ENCODE peak calls at places on chromosomes 3 and 15, in seven cellular contexts. One of them, this sample, is unnamed.

GRCh38 chr15:78060232-78060631 is 17.3 kb downstream of the TBC1D2B start:
- DNase-seq in HL-60: no peak
- DNase-seq in left ventricle myocardium inferior: no peak
- DNase-seq in GM13976: no peak
- DNase-seq in HFFc6: no peak
- DNase-seq in fibroblast of the aortic adventitia: no peak
- DNase-seq in CD8-positive, alpha-beta T cell: no peak
- DNase-seq in this sample: no peak

GRCh38 chr15:70237626-70238025 is 139.9 kb upstream of the TLE3 start:
- DNase-seq in HL-60: no peak
- DNase-seq in left ventricle myocardium inferior: no peak
- DNase-seq in GM13976: no peak
- DNase-seq in HFFc6: peak
- DNase-seq in fibroblast of the aortic adventitia: no peak
- DNase-seq in CD8-positive, alpha-beta T cell: no peak
- DNase-seq in this sample: no peak

GRCh38 chr3:16063603-16064002 is 110.9 kb upstream of the GALNT15 start:
- DNase-seq in HL-60: no peak
- DNase-seq in left ventricle myocardium inferior: no peak
- DNase-seq in GM13976: no peak
- DNase-seq in HFFc6: no peak
- DNase-seq in fibroblast of the aortic adventitia: no peak
- DNase-seq in CD8-positive, alpha-beta T cell: no peak
- DNase-seq in this sample: peak

GRCh38 chr3:123525433-123525832 is 59.4 kb downstream of the HACD2 start:
- DNase-seq in HL-60: no peak
- DNase-seq in left ventricle myocardium inferior: no peak
- DNase-seq in GM13976: no peak
- DNase-seq in HFFc6: no peak
- DNase-seq in fibroblast of the aortic adventitia: no peak
- DNase-seq in CD8-positive, alpha-beta T cell: no peak
- DNase-seq in this sample: no peak

GRCh38 chr3:179148446-179149238 is 485 bp downstream of the PIK3CA start:
- DNase-seq in HL-60: no peak
- DNase-seq in left ventricle myocardium inferior: peak
- DNase-seq in GM13976: peak
- DNase-seq in HFFc6: peak
- DNase-seq in fibroblast of the aortic adventitia: peak
- DNase-seq in CD8-positive, alpha-beta T cell: peak
- DNase-seq in this sample: peak

GRCh38 chr3:62968128-62968527 is 92.9 kb upstream of the CADPS start:
- DNase-seq in HL-60: no peak
- DNase-seq in left ventricle myocardium inferior: no peak
- DNase-seq in GM13976: no peak
- DNase-seq in HFFc6: no peak
- DNase-seq in fibroblast of the aortic adventitia: no peak
- DNase-seq in CD8-positive, alpha-beta T cell: no peak
- DNase-seq in this sample: no peak

GRCh38 chr3:172152869-172153268 is 113.5 kb downstream of the FNDC3B start:
- DNase-seq in HL-60: no peak
- DNase-seq in left ventricle myocardium inferior: no peak
- DNase-seq in GM13976: no peak
- DNase-seq in HFFc6: peak
- DNase-seq in fibroblast of the aortic adventitia: no peak
- DNase-seq in CD8-positive, alpha-beta T cell: no peak
- DNase-seq in this sample: peak

GRCh38 chr3:187669675-187670504 is at the start of gene SST:
- DNase-seq in HL-60: no peak
- DNase-seq in left ventricle myocardium inferior: no peak
- DNase-seq in GM13976: no peak
- DNase-seq in HFFc6: no peak
- DNase-seq in fibroblast of the aortic adventitia: peak
- DNase-seq in CD8-positive, alpha-beta T cell: no peak
- DNase-seq in this sample: peak

GRCh38 chr15:66835558-66835878 is 133.5 kb downstream of the SMAD6 start:
- DNase-seq in HL-60: peak
- DNase-seq in left ventricle myocardium inferior: no peak
- DNase-seq in GM13976: no peak
- DNase-seq in HFFc6: no peak
- DNase-seq in fibroblast of the aortic adventitia: peak
- DNase-seq in CD8-positive, alpha-beta T cell: no peak
- DNase-seq in this sample: peak

GRCh38 chr3:88003115-88003755 is 55.6 kb downstream of the CGGBP1 start:
- DNase-seq in HL-60: peak
- DNase-seq in left ventricle myocardium inferior: no peak
- DNase-seq in GM13976: peak
- DNase-seq in HFFc6: peak
- DNase-seq in fibroblast of the aortic adventitia: peak
- DNase-seq in CD8-positive, alpha-beta T cell: no peak
- DNase-seq in this sample: peak

GRCh38 chr15:56042982-56043980 is 49.9 kb upstream of the NEDD4 start:
- DNase-seq in HL-60: no peak
- DNase-seq in left ventricle myocardium inferior: no peak
- DNase-seq in GM13976: no peak
- DNase-seq in HFFc6: no peak
- DNase-seq in fibroblast of the aortic adventitia: peak
- DNase-seq in CD8-positive, alpha-beta T cell: no peak
- DNase-seq in this sample: peak

GRCh38 chr15:85609492-85609891 is 185.2 kb downstream of the KLHL25 start:
- DNase-seq in HL-60: no peak
- DNase-seq in left ventricle myocardium inferior: no peak
- DNase-seq in GM13976: no peak
- DNase-seq in HFFc6: no peak
- DNase-seq in fibroblast of the aortic adventitia: no peak
- DNase-seq in CD8-positive, alpha-beta T cell: no peak
- DNase-seq in this sample: no peak

GRCh38 chr3:140128217-140129137 is 193.5 kb downstream of the CLSTN2 start:
- DNase-seq in HL-60: no peak
- DNase-seq in left ventricle myocardium inferior: peak
- DNase-seq in GM13976: peak
- DNase-seq in HFFc6: peak
- DNase-seq in fibroblast of the aortic adventitia: peak
- DNase-seq in CD8-positive, alpha-beta T cell: no peak
- DNase-seq in this sample: peak

GRCh38 chr15:25375557-25375956 is 63.3 kb downstream of the UBE3A start:
- DNase-seq in HL-60: no peak
- DNase-seq in left ventricle myocardium inferior: no peak
- DNase-seq in GM13976: no peak
- DNase-seq in HFFc6: no peak
- DNase-seq in fibroblast of the aortic adventitia: no peak
- DNase-seq in CD8-positive, alpha-beta T cell: no peak
- DNase-seq in this sample: no peak

GRCh38 chr15:69794643-69795461 is 302.9 kb downstream of the TLE3 start:
- DNase-seq in HL-60: no peak
- DNase-seq in left ventricle myocardium inferior: no peak
- DNase-seq in GM13976: no peak
- DNase-seq in HFFc6: peak
- DNase-seq in fibroblast of the aortic adventitia: peak
- DNase-seq in CD8-positive, alpha-beta T cell: no peak
- DNase-seq in this sample: peak

GRCh38 chr15:41948499-41948898 is 23.9 kb downstream of the EHD4 start:
- DNase-seq in HL-60: no peak
- DNase-seq in left ventricle myocardium inferior: no peak
- DNase-seq in GM13976: no peak
- DNase-seq in HFFc6: no peak
- DNase-seq in fibroblast of the aortic adventitia: peak
- DNase-seq in CD8-positive, alpha-beta T cell: no peak
- DNase-seq in this sample: no peak

GRCh38 chr15:62957130-62957529 is 85.4 kb upstream of the TPM1 start:
- DNase-seq in HL-60: no peak
- DNase-seq in left ventricle myocardium inferior: no peak
- DNase-seq in GM13976: no peak
- DNase-seq in HFFc6: no peak
- DNase-seq in fibroblast of the aortic adventitia: peak
- DNase-seq in CD8-positive, alpha-beta T cell: no peak
- DNase-seq in this sample: no peak

GRCh38 chr3:99783009-99783573 is 34.6 kb upstream of the CMSS1 start:
- DNase-seq in HL-60: no peak
- DNase-seq in left ventricle myocardium inferior: no peak
- DNase-seq in GM13976: no peak
- DNase-seq in HFFc6: peak
- DNase-seq in fibroblast of the aortic adventitia: peak
- DNase-seq in CD8-positive, alpha-beta T cell: no peak
- DNase-seq in this sample: peak

GRCh38 chr15:55230051-55230670 is 33.4 kb upstream of the RSL24D1 start:
- DNase-seq in HL-60: no peak
- DNase-seq in left ventricle myocardium inferior: no peak
- DNase-seq in GM13976: no peak
- DNase-seq in HFFc6: no peak
- DNase-seq in fibroblast of the aortic adventitia: peak
- DNase-seq in CD8-positive, alpha-beta T cell: no peak
- DNase-seq in this sample: peak

GRCh38 chr15:48475600-48476395 is 144.6 kb downstream of the DUT start:
- DNase-seq in HL-60: no peak
- DNase-seq in left ventricle myocardium inferior: no peak
- DNase-seq in GM13976: no peak
- DNase-seq in HFFc6: peak
- DNase-seq in fibroblast of the aortic adventitia: no peak
- DNase-seq in CD8-positive, alpha-beta T cell: no peak
- DNase-seq in this sample: no peak

GRCh38 chr15:65641723-65642475 is 20.2 kb downstream of the SLC24A1 start:
- DNase-seq in HL-60: no peak
- DNase-seq in left ventricle myocardium inferior: no peak
- DNase-seq in GM13976: peak
- DNase-seq in HFFc6: no peak
- DNase-seq in fibroblast of the aortic adventitia: no peak
- DNase-seq in CD8-positive, alpha-beta T cell: no peak
- DNase-seq in this sample: no peak

GRCh38 chr3:119318871-119319270 is 24.7 kb downstream of the ARHGAP31 start:
- DNase-seq in HL-60: no peak
- DNase-seq in left ventricle myocardium inferior: no peak
- DNase-seq in GM13976: no peak
- DNase-seq in HFFc6: no peak
- DNase-seq in fibroblast of the aortic adventitia: peak
- DNase-seq in CD8-positive, alpha-beta T cell: no peak
- DNase-seq in this sample: peak

GRCh38 chr3:152050782-152051405 is 177.5 kb downstream of the SUCNR1 start:
- DNase-seq in HL-60: no peak
- DNase-seq in left ventricle myocardium inferior: no peak
- DNase-seq in GM13976: no peak
- DNase-seq in HFFc6: peak
- DNase-seq in fibroblast of the aortic adventitia: peak
- DNase-seq in CD8-positive, alpha-beta T cell: no peak
- DNase-seq in this sample: peak

DNA sequence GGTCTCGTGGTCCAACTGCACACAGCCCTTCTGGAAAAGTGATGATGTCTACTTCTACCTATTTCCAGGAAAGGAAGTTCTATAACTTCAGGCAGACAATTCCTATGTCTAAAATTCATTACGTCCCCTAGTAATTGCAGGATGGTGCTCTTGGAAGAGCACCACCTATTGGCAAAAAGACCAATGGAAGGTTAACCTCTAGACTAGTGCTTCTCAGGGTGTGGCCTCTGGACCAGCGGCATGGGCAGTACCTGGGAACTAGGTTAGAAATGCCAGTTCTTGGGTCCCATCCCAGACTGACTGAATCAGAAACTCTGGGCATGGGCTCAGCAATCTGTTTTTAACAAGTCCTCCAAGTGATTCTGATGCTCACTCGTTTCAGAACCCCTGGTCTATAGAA is 258.3 kb upstream of the ICE2 start:
- DNase-seq in HL-60: no peak
- DNase-seq in left ventricle myocardium inferior: no peak
- DNase-seq in GM13976: no peak
- DNase-seq in HFFc6: no peak
- DNase-seq in fibroblast of the aortic adventitia: no peak
- DNase-seq in CD8-positive, alpha-beta T cell: no peak
- DNase-seq in this sample: no peak
- TF ChIP-seq CTCF in HL-60: no peak
- TF ChIP-seq CTCF in left ventricle myocardium inferior: no peak
- TF ChIP-seq CTCF in GM13976: no peak
- TF ChIP-seq CTCF in HFFc6: peak
- TF ChIP-seq CTCF in fibroblast of the aortic adventitia: no peak
- TF ChIP-seq CTCF in CD8-positive, alpha-beta T cell: no peak
- TF ChIP-seq CTCF in this sample: peak

DNA sequence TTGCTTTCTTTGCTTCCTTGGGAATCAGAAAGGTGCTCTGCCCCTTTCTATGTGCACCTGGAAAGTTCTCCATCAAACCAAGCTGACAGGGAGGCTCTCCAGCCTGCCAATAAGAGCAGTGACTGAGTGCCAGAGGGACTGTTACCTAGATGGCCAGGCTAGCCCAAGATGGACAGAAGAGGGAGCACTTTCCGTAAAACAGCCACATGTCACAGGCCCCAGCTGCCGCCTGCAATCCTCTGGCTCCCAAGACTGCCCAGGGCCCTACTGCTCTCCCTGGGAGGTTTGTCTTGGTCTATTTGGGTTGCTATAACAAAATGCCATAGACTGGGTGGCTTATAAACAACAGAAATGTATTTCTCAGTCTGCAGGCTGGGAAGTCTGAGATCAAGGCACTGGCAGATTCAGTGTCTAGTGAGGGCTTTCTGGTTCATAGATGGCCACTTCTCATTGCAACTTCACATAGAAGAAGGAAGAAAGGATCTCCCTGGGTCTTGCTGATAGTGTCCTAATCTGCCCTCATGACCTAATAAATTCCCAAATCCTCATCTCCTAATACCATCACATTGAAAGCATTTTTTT is 72.3 kb downstream of the TAMM41 start:
- DNase-seq in HL-60: no peak
- DNase-seq in left ventricle myocardium inferior: no peak
- DNase-seq in GM13976: peak
- DNase-seq in HFFc6: peak
- DNase-seq in fibroblast of the aortic adventitia: peak
- DNase-seq in CD8-positive, alpha-beta T cell: no peak
- DNase-seq in this sample: peak
- TF ChIP-seq CTCF in HL-60: peak
- TF ChIP-seq CTCF in left ventricle myocardium inferior: peak
- TF ChIP-seq CTCF in GM13976: no peak
- TF ChIP-seq CTCF in HFFc6: peak
- TF ChIP-seq CTCF in fibroblast of the aortic adventitia: peak
- TF ChIP-seq CTCF in CD8-positive, alpha-beta T cell: no peak
- TF ChIP-seq CTCF in this sample: peak

GRCh38 chr15:76139368-76140068 is 79.7 kb downstream of the TMEM266 start:
- DNase-seq in HL-60: peak
- DNase-seq in left ventricle myocardium inferior: peak
- DNase-seq in GM13976: peak
- DNase-seq in HFFc6: peak
- DNase-seq in fibroblast of the aortic adventitia: peak
- DNase-seq in CD8-positive, alpha-beta T cell: peak
- DNase-seq in this sample: peak
- TF ChIP-seq CTCF in HL-60: peak
- TF ChIP-seq CTCF in left ventricle myocardium inferior: peak
- TF ChIP-seq CTCF in GM13976: peak
- TF ChIP-seq CTCF in HFFc6: peak
- TF ChIP-seq CTCF in fibroblast of the aortic adventitia: peak
- TF ChIP-seq CTCF in CD8-positive, alpha-beta T cell: peak
- TF ChIP-seq CTCF in this sample: peak

GRCh38 chr3:3192481-3192764 is 12.9 kb upstream of the CRBN start:
- DNase-seq in HL-60: no peak
- DNase-seq in left ventricle myocardium inferior: no peak
- DNase-seq in GM13976: no peak
- DNase-seq in HFFc6: no peak
- DNase-seq in fibroblast of the aortic adventitia: no peak
- DNase-seq in CD8-positive, alpha-beta T cell: no peak
- DNase-seq in this sample: no peak
- TF ChIP-seq CTCF in HL-60: no peak
- TF ChIP-seq CTCF in left ventricle myocardium inferior: no peak
- TF ChIP-seq CTCF in GM13976: no peak
- TF ChIP-seq CTCF in HFFc6: no peak
- TF ChIP-seq CTCF in fibroblast of the aortic adventitia: no peak
- TF ChIP-seq CTCF in CD8-positive, alpha-beta T cell: no peak
- TF ChIP-seq CTCF in this sample: no peak

This sample was measured in fibroblast of mammary gland.